ENCODE peak calls at places on chromosomes 11 and 22, in six cellular contexts. T, F, X, E, W and G are unnamed samples.

GRCh38 chr11:77151804-77152513 is 23.9 kb downstream of the MYO7A start:
- DNase-seq in F (no peak), W (no peak), E (no peak), T (peak; percentile 57), X (no peak), G (no peak)

GRCh38 chr22:29973269-29973668 is 90.3 kb downstream of the MTMR3 start:
- DNase-seq in F (no peak), W (no peak), X (no peak), T (no peak), E (no peak), G (no peak)

GRCh38 chr11:13963949-13964770 is 1.6 kb downstream of the SPON1 start:
- DNase-seq in F (no peak), T (no peak), W (no peak), E (no peak), X (no peak), G (peak; percentile 37)

GRCh38 chr22:31540966-31541365 is 44.6 kb downstream of the SFI1 start:
- DNase-seq in X (no peak), F (no peak), E (no peak), W (no peak), T (no peak), G (no peak)

GRCh38 chr11:113865873-113866272 is 9.5 kb downstream of the USP28 start:
- DNase-seq in X (no peak), T (no peak), W (no peak), E (no peak), F (no peak), G (no peak)

GRCh38 chr11:86668929-86669328 is 3.5 kb downstream of the ME3 start:
- DNase-seq in W (no peak), T (no peak), F (no peak), X (no peak), E (no peak), G (no peak)

GRCh38 chr22:29587938-29588699 is 7.2 kb upstream of the NIPSNAP1 start:
- DNase-seq in F (peak; percentile 88), X (peak; percentile 78), W (no peak), T (no peak), E (no peak), G (no peak)

GRCh38 chr11:119940401-119940976 is 197.4 kb downstream of the TRIM29 start:
- DNase-seq in W (no peak), T (no peak), E (no peak), X (no peak), F (no peak), G (no peak)

GRCh38 chr11:33211588-33211987 is 45.6 kb upstream of the HIPK3 start:
- DNase-seq in X (no peak), T (peak; percentile 80), W (no peak), F (no peak), E (no peak), G (no peak)

GRCh38 chr22:24727218-24727851 is 47.2 kb downstream of the PIWIL3 start:
- DNase-seq in X (peak; percentile 47), E (peak; percentile 55), F (peak; percentile 85), T (no peak), W (no peak), G (no peak)

GRCh38 chr11:78812513-78813293 is 238.0 kb upstream of the NARS2 start:
- DNase-seq in F (no peak), W (no peak), E (no peak), X (no peak), T (no peak), G (no peak)

GRCh38 chr11:112790286-112790685 is 170.9 kb upstream of the NCAM1 start:
- DNase-seq in T (no peak), W (no peak), F (no peak), E (no peak), X (no peak), G (no peak)

GRCh38 chr11:43282607-43283440 is 29.0 kb upstream of the API5 start:
- DNase-seq in E (peak; percentile 36), T (peak; percentile 6), F (peak; percentile 39), X (no peak), W (no peak), G (no peak)

GRCh38 chr11:70541176-70541575 is 142.8 kb downstream of the CTTN start:
- DNase-seq in F (no peak), E (no peak), W (no peak), X (no peak), T (no peak), G (no peak)

GRCh38 chr11:58466293-58466692 is 24.3 kb upstream of the OR5B12 start:
- DNase-seq in X (no peak), E (no peak), W (no peak), F (peak; percentile 7), T (no peak), G (no peak)

GRCh38 chr22:42436402-42436801 is 4.2 kb upstream of the NFAM1 start:
- DNase-seq in F (no peak), W (no peak), E (no peak), T (no peak), X (no peak), G (no peak)